ENCODE peak calls at places on chromosomes 7 and 10, in nine cellular contexts. M, A, D, C, Y, Z, R, J and L are unnamed samples.

GRCh38 chr10:120927352-120927751 is 76.2 kb downstream of the WDR11 start:
- DNase-seq in M (no peak), A (no peak), D (no peak), C (no peak), Y (no peak), Z (no peak), R (no peak), J (no peak), L (no peak)

GRCh38 chr7:45178241-45179225 is 20.9 kb downstream of the RAMP3 start:
- DNase-seq in M (peak), A (no peak), D (no peak), C (peak), Y (no peak), Z (no peak), R (no peak), J (no peak), L (no peak)

GRCh38 chr7:142870147-142870559 is 15.3 kb downstream of the EPHB6 start:
- DNase-seq in M (no peak), A (no peak), D (no peak), C (no peak), Y (no peak), Z (no peak), R (no peak), J (no peak), L (no peak)

GRCh38 chr7:102252373-102252982 is 34.2 kb upstream of the SH2B2 start:
- DNase-seq in M (no peak), A (no peak), D (no peak), C (no peak), Y (no peak), Z (no peak), R (no peak), J (no peak), L (no peak)

GRCh38 chr7:128174391-128174790 is 66.7 kb upstream of the LEP start:
- DNase-seq in M (no peak), A (no peak), D (no peak), C (peak), Y (no peak), Z (no peak), R (no peak), J (no peak), L (no peak)

GRCh38 chr7:117505238-117505637 is 25.4 kb downstream of the CFTR start:
- DNase-seq in M (no peak), A (no peak), D (no peak), C (no peak), Y (no peak), Z (no peak), R (no peak), J (no peak), L (no peak)

GRCh38 chr10:15120523-15120922 is 23.4 kb downstream of the RPP38 start:
- DNase-seq in M (no peak), A (no peak), D (peak), C (no peak), Y (no peak), Z (no peak), R (no peak), J (no peak), L (no peak)

GRCh38 chr7:78221961-78222751 is 423.6 kb downstream of the PHTF2 start:
- DNase-seq in M (no peak), A (no peak), D (no peak), C (no peak), Y (no peak), Z (no peak), R (no peak), J (no peak), L (no peak)

GRCh38 chr10:112966191-112966855 is 16.3 kb downstream of the TCF7L2 start:
- DNase-seq in M (no peak), A (no peak), D (no peak), C (no peak), Y (no peak), Z (peak), R (no peak), J (no peak), L (no peak)

GRCh38 chr10:89566095-89566950 is 30.9 kb upstream of the SLC16A12 start:
- DNase-seq in M (no peak), A (no peak), D (no peak), C (no peak), Y (no peak), Z (no peak), R (no peak), J (no peak), L (no peak)

GRCh38 chr10:75987610-75988009 is 556.2 kb downstream of the LRMDA start:
- DNase-seq in M (no peak), A (no peak), D (peak), C (no peak), Y (no peak), Z (no peak), R (no peak), J (no peak), L (no peak)

GRCh38 chr10:282294-283139 is 147.3 kb downstream of the ZMYND11 start:
- DNase-seq in M (no peak), A (peak), D (peak), C (peak), Y (no peak), Z (no peak), R (no peak), J (no peak), L (no peak)

GRCh38 chr10:88687853-88688467 is 18.1 kb upstream of the LIPK start:
- DNase-seq in M (no peak), A (no peak), D (peak), C (no peak), Y (no peak), Z (peak), R (no peak), J (no peak), L (no peak)

GRCh38 chr10:118873738-118874105 is 119.0 kb upstream of the CACUL1 start:
- DNase-seq in M (no peak), A (no peak), D (no peak), C (no peak), Y (no peak), Z (no peak), R (no peak), J (no peak), L (no peak)

GRCh38 chr10:29254123-29255046 is 34.5 kb upstream of the LYZL1 start:
- DNase-seq in M (no peak), A (peak), D (no peak), C (peak), Y (no peak), Z (no peak), R (no peak), J (no peak), L (no peak)

GRCh38 chr10:70458329-70459060 is 17.0 kb upstream of the NODAL start:
- DNase-seq in M (peak), A (no peak), D (peak), C (peak), Y (peak), Z (no peak), R (no peak), J (peak), L (no peak)

GRCh38 chr10:132459252-132460028 is 62.4 kb downstream of the PWWP2B start:
- DNase-seq in M (peak), A (no peak), D (no peak), C (no peak), Y (no peak), Z (no peak), R (no peak), J (no peak), L (no peak)

GRCh38 chr10:5071411-5072198 is 22.6 kb upstream of the AKR1C3 start:
- DNase-seq in M (no peak), A (no peak), D (peak), C (no peak), Y (no peak), Z (peak), R (no peak), J (peak), L (no peak)

GRCh38 chr7:18770154-18770807 is 274.7 kb downstream of the HDAC9 start:
- DNase-seq in M (no peak), A (no peak), D (peak), C (no peak), Y (no peak), Z (no peak), R (no peak), J (no peak), L (no peak)

GRCh38 chr10:130766071-130766470 is 545.5 kb downstream of the TCERG1L start:
- DNase-seq in M (no peak), A (no peak), D (no peak), C (no peak), Y (no peak), Z (no peak), R (no peak), J (no peak), L (no peak)

GRCh38 chr10:8331387-8331786 is 276.9 kb downstream of the GATA3 start:
- DNase-seq in M (peak), A (no peak), D (no peak), C (no peak), Y (no peak), Z (no peak), R (no peak), J (no peak), L (no peak)

GRCh38 chr7:151248191-151249033 is at the start of gene SMARCD3:
- DNase-seq in M (no peak), A (no peak), D (peak), C (no peak), Y (peak), Z (peak), R (no peak), J (peak), L (peak)

GRCh38 chr10:124724279-124725027 is 19.7 kb downstream of the FAM53B start:
- DNase-seq in M (no peak), A (no peak), D (no peak), C (no peak), Y (peak), Z (no peak), R (no peak), J (no peak), L (no peak)

GRCh38 chr7:100215895-100216294 is 3.9 kb upstream of the PVRIG start:
- DNase-seq in M (no peak), A (no peak), D (peak), C (no peak), Y (no peak), Z (no peak), R (no peak), J (peak), L (no peak)

GRCh38 chr10:84352251-84352842 is 24.0 kb downstream of the CCSER2 start:
- DNase-seq in M (peak), A (no peak), D (peak), C (peak), Y (peak), Z (peak), R (peak), J (no peak), L (peak)

GRCh38 chr7:24756545-24756988 is 697 bp downstream of the GSDME start:
- DNase-seq in M (no peak), A (no peak), D (no peak), C (no peak), Y (peak), Z (no peak), R (no peak), J (no peak), L (no peak)

GRCh38 chr7:130942211-130942964 is 208.4 kb upstream of the KLF14 start:
- DNase-seq in M (no peak), A (no peak), D (peak), C (peak), Y (no peak), Z (no peak), R (no peak), J (no peak), L (no peak)

GRCh38 chr10:77346031-77346430 is 291.6 kb downstream of the KCNMA1 start:
- DNase-seq in M (no peak), A (no peak), D (no peak), C (no peak), Y (no peak), Z (no peak), R (no peak), J (no peak), L (no peak)

GRCh38 chr10:58531084-58531695 is 18.5 kb downstream of the BICC1 start:
- DNase-seq in M (peak), A (peak), D (peak), C (peak), Y (peak), Z (peak), R (peak), J (no peak), L (peak)

GRCh38 chr7:38105874-38106483 is 72.1 kb upstream of the STARD3NL start:
- DNase-seq in M (no peak), A (peak), D (peak), C (peak), Y (peak), Z (peak), R (no peak), J (no peak), L (peak)

GRCh38 chr7:74507538-74508319 is 54.0 kb downstream of the GTF2IRD1 start:
- DNase-seq in M (no peak), A (no peak), D (no peak), C (no peak), Y (no peak), Z (no peak), R (no peak), J (no peak), L (no peak)

GRCh38 chr7:1395211-1396070 is 63.8 kb downstream of the MICALL2 start:
- DNase-seq in M (no peak), A (no peak), D (no peak), C (no peak), Y (no peak), Z (no peak), R (no peak), J (no peak), L (no peak)

GRCh38 chr10:70533189-70533558 is 54.6 kb downstream of the PALD1 start:
- DNase-seq in M (no peak), A (no peak), D (no peak), C (no peak), Y (no peak), Z (no peak), R (no peak), J (no peak), L (no peak)